ENCODE peak calls at places on chromosomes 13 and 19, in ten cellular contexts. One of them, this sample, is unnamed.

GRCh38 chr19:17863520-17864182 is 3.9 kb downstream of the RPL18A start:
- DNase-seq in glutamatergic neuron: no peak
- DNase-seq in H7: no peak
- DNase-seq in kidney: no peak
- DNase-seq in T-helper 2 cell treated with Interferon-gamma antibody and Interleukin-4, amounts not matched to agents 5 μg/mL and 100 μg/mL, for 36 hours: no peak
- DNase-seq in mucosa of gallbladder: no peak
- DNase-seq in stimulated activated CD8-positive, alpha-beta memory T cell treated with anti-CD3 and anti-CD28 coated beads, Interleukin-12 subunit alpha, Interleukin-12 subunit beta, amount 100 ng/mL, for 4 hours: no peak
- DNase-seq in Calu3: no peak
- DNase-seq in DMS153: no peak
- DNase-seq in CD8-positive, alpha-beta T cell: no peak
- DNase-seq in this sample: no peak

GRCh38 chr19:8615813-8616596 is 5.5 kb upstream of the ADAMTS10 start:
- DNase-seq in DMS153: no peak
- DNase-seq in T-helper 2 cell treated with Interferon-gamma antibody and Interleukin-4, amounts not matched to agents 5 μg/mL and 100 μg/mL, for 36 hours: peak; percentile 18
- DNase-seq in CD8-positive, alpha-beta T cell: peak; percentile 38
- DNase-seq in Calu3: peak; percentile 61
- DNase-seq in glutamatergic neuron: peak; percentile 84
- DNase-seq in stimulated activated CD8-positive, alpha-beta memory T cell treated with anti-CD3 and anti-CD28 coated beads, Interleukin-12 subunit alpha, Interleukin-12 subunit beta, amount 100 ng/mL, for 4 hours: no peak
- DNase-seq in mucosa of gallbladder: peak; percentile 42
- DNase-seq in kidney: no peak
- DNase-seq in H7: peak; percentile 79
- DNase-seq in this sample: peak; percentile 63

GRCh38 chr13:105937451-105937850 is 598.0 kb downstream of the EFNB2 start:
- DNase-seq in DMS153: no peak
- DNase-seq in kidney: no peak
- DNase-seq in CD8-positive, alpha-beta T cell: no peak
- DNase-seq in mucosa of gallbladder: no peak
- DNase-seq in T-helper 2 cell treated with Interferon-gamma antibody and Interleukin-4, amounts not matched to agents 5 μg/mL and 100 μg/mL, for 36 hours: no peak
- DNase-seq in glutamatergic neuron: peak; percentile 61
- DNase-seq in H7: no peak
- DNase-seq in Calu3: no peak
- DNase-seq in stimulated activated CD8-positive, alpha-beta memory T cell treated with anti-CD3 and anti-CD28 coated beads, Interleukin-12 subunit alpha, Interleukin-12 subunit beta, amount 100 ng/mL, for 4 hours: no peak
- DNase-seq in this sample: no peak

GRCh38 chr19:40006273-40006691 is 9.4 kb downstream of the ZNF546 start:
- DNase-seq in H7: no peak
- DNase-seq in DMS153: no peak
- DNase-seq in mucosa of gallbladder: no peak
- DNase-seq in Calu3: peak; percentile 31
- DNase-seq in CD8-positive, alpha-beta T cell: no peak
- DNase-seq in T-helper 2 cell treated with Interferon-gamma antibody and Interleukin-4, amounts not matched to agents 5 μg/mL and 100 μg/mL, for 36 hours: no peak
- DNase-seq in kidney: no peak
- DNase-seq in stimulated activated CD8-positive, alpha-beta memory T cell treated with anti-CD3 and anti-CD28 coated beads, Interleukin-12 subunit alpha, Interleukin-12 subunit beta, amount 100 ng/mL, for 4 hours: no peak
- DNase-seq in glutamatergic neuron: no peak
- DNase-seq in this sample: no peak

GRCh38 chr13:95023405-95023804 is 277.8 kb downstream of the ABCC4 start:
- DNase-seq in glutamatergic neuron: no peak
- DNase-seq in H7: no peak
- DNase-seq in Calu3: no peak
- DNase-seq in kidney: no peak
- DNase-seq in stimulated activated CD8-positive, alpha-beta memory T cell treated with anti-CD3 and anti-CD28 coated beads, Interleukin-12 subunit alpha, Interleukin-12 subunit beta, amount 100 ng/mL, for 4 hours: no peak
- DNase-seq in DMS153: peak; percentile 83
- DNase-seq in mucosa of gallbladder: no peak
- DNase-seq in CD8-positive, alpha-beta T cell: no peak
- DNase-seq in T-helper 2 cell treated with Interferon-gamma antibody and Interleukin-4, amounts not matched to agents 5 μg/mL and 100 μg/mL, for 36 hours: no peak
- DNase-seq in this sample: no peak

GRCh38 chr13:73717632-73718031 is 416.6 kb downstream of the KLF12 start:
- DNase-seq in H7: no peak
- DNase-seq in stimulated activated CD8-positive, alpha-beta memory T cell treated with anti-CD3 and anti-CD28 coated beads, Interleukin-12 subunit alpha, Interleukin-12 subunit beta, amount 100 ng/mL, for 4 hours: no peak
- DNase-seq in Calu3: no peak
- DNase-seq in CD8-positive, alpha-beta T cell: no peak
- DNase-seq in mucosa of gallbladder: no peak
- DNase-seq in glutamatergic neuron: no peak
- DNase-seq in T-helper 2 cell treated with Interferon-gamma antibody and Interleukin-4, amounts not matched to agents 5 μg/mL and 100 μg/mL, for 36 hours: peak; percentile 58
- DNase-seq in kidney: no peak
- DNase-seq in DMS153: no peak
- DNase-seq in this sample: peak; percentile 32

GRCh38 chr19:34265221-34265650 is 10.9 kb downstream of the GARRE1 start:
- DNase-seq in kidney: peak; percentile 82
- DNase-seq in T-helper 2 cell treated with Interferon-gamma antibody and Interleukin-4, amounts not matched to agents 5 μg/mL and 100 μg/mL, for 36 hours: no peak
- DNase-seq in glutamatergic neuron: no peak
- DNase-seq in DMS153: no peak
- DNase-seq in CD8-positive, alpha-beta T cell: no peak
- DNase-seq in H7: no peak
- DNase-seq in Calu3: no peak
- DNase-seq in stimulated activated CD8-positive, alpha-beta memory T cell treated with anti-CD3 and anti-CD28 coated beads, Interleukin-12 subunit alpha, Interleukin-12 subunit beta, amount 100 ng/mL, for 4 hours: no peak
- DNase-seq in mucosa of gallbladder: no peak
- DNase-seq in this sample: no peak

GRCh38 chr13:26412263-26412662 is 145.2 kb upstream of the WASF3 start:
- DNase-seq in mucosa of gallbladder: no peak
- DNase-seq in DMS153: no peak
- DNase-seq in T-helper 2 cell treated with Interferon-gamma antibody and Interleukin-4, amounts not matched to agents 5 μg/mL and 100 μg/mL, for 36 hours: no peak
- DNase-seq in kidney: no peak
- DNase-seq in glutamatergic neuron: no peak
- DNase-seq in H7: no peak
- DNase-seq in stimulated activated CD8-positive, alpha-beta memory T cell treated with anti-CD3 and anti-CD28 coated beads, Interleukin-12 subunit alpha, Interleukin-12 subunit beta, amount 100 ng/mL, for 4 hours: no peak
- DNase-seq in CD8-positive, alpha-beta T cell: no peak
- DNase-seq in Calu3: no peak
- DNase-seq in this sample: no peak

GRCh38 chr19:5131866-5132561 is 163.1 kb downstream of the KDM4B start:
- DNase-seq in CD8-positive, alpha-beta T cell: no peak
- DNase-seq in stimulated activated CD8-positive, alpha-beta memory T cell treated with anti-CD3 and anti-CD28 coated beads, Interleukin-12 subunit alpha, Interleukin-12 subunit beta, amount 100 ng/mL, for 4 hours: no peak
- DNase-seq in mucosa of gallbladder: peak; percentile 27
- DNase-seq in T-helper 2 cell treated with Interferon-gamma antibody and Interleukin-4, amounts not matched to agents 5 μg/mL and 100 μg/mL, for 36 hours: no peak
- DNase-seq in glutamatergic neuron: peak; percentile 59
- DNase-seq in DMS153: peak; percentile 27
- DNase-seq in kidney: no peak
- DNase-seq in Calu3: peak; percentile 17
- DNase-seq in H7: peak; percentile 81
- DNase-seq in this sample: peak; percentile 37

GRCh38 chr13:100069278-100069677 is 19.6 kb upstream of the PCCA start:
- DNase-seq in DMS153: no peak
- DNase-seq in CD8-positive, alpha-beta T cell: no peak
- DNase-seq in Calu3: no peak
- DNase-seq in mucosa of gallbladder: peak; percentile 27
- DNase-seq in kidney: no peak
- DNase-seq in stimulated activated CD8-positive, alpha-beta memory T cell treated with anti-CD3 and anti-CD28 coated beads, Interleukin-12 subunit alpha, Interleukin-12 subunit beta, amount 100 ng/mL, for 4 hours: no peak
- DNase-seq in H7: no peak
- DNase-seq in T-helper 2 cell treated with Interferon-gamma antibody and Interleukin-4, amounts not matched to agents 5 μg/mL and 100 μg/mL, for 36 hours: no peak
- DNase-seq in glutamatergic neuron: no peak
- DNase-seq in this sample: no peak

GRCh38 chr13:98345103-98345899 is 168.2 kb upstream of the RNF113B start:
- DNase-seq in stimulated activated CD8-positive, alpha-beta memory T cell treated with anti-CD3 and anti-CD28 coated beads, Interleukin-12 subunit alpha, Interleukin-12 subunit beta, amount 100 ng/mL, for 4 hours: no peak
- DNase-seq in CD8-positive, alpha-beta T cell: no peak
- DNase-seq in H7: no peak
- DNase-seq in T-helper 2 cell treated with Interferon-gamma antibody and Interleukin-4, amounts not matched to agents 5 μg/mL and 100 μg/mL, for 36 hours: no peak
- DNase-seq in Calu3: no peak
- DNase-seq in kidney: no peak
- DNase-seq in mucosa of gallbladder: no peak
- DNase-seq in glutamatergic neuron: no peak
- DNase-seq in DMS153: no peak
- DNase-seq in this sample: no peak

GRCh38 chr13:52160053-52160452 is 656 bp upstream of the NEK3 start:
- DNase-seq in glutamatergic neuron: no peak
- DNase-seq in Calu3: no peak
- DNase-seq in stimulated activated CD8-positive, alpha-beta memory T cell treated with anti-CD3 and anti-CD28 coated beads, Interleukin-12 subunit alpha, Interleukin-12 subunit beta, amount 100 ng/mL, for 4 hours: no peak
- DNase-seq in H7: no peak
- DNase-seq in CD8-positive, alpha-beta T cell: no peak
- DNase-seq in DMS153: no peak
- DNase-seq in T-helper 2 cell treated with Interferon-gamma antibody and Interleukin-4, amounts not matched to agents 5 μg/mL and 100 μg/mL, for 36 hours: no peak
- DNase-seq in mucosa of gallbladder: no peak
- DNase-seq in kidney: peak; percentile 46
- DNase-seq in this sample: no peak

GRCh38 chr13:79918620-79919019 is 422.3 kb downstream of the SPRY2 start:
- DNase-seq in DMS153: no peak
- DNase-seq in glutamatergic neuron: no peak
- DNase-seq in mucosa of gallbladder: no peak
- DNase-seq in stimulated activated CD8-positive, alpha-beta memory T cell treated with anti-CD3 and anti-CD28 coated beads, Interleukin-12 subunit alpha, Interleukin-12 subunit beta, amount 100 ng/mL, for 4 hours: no peak
- DNase-seq in CD8-positive, alpha-beta T cell: no peak
- DNase-seq in H7: no peak
- DNase-seq in T-helper 2 cell treated with Interferon-gamma antibody and Interleukin-4, amounts not matched to agents 5 μg/mL and 100 μg/mL, for 36 hours: no peak
- DNase-seq in kidney: no peak
- DNase-seq in Calu3: no peak
- DNase-seq in this sample: no peak

GRCh38 chr13:63085851-63086250 is 1670.2 kb upstream of the PCDH20 start:
- DNase-seq in kidney: no peak
- DNase-seq in glutamatergic neuron: no peak
- DNase-seq in CD8-positive, alpha-beta T cell: no peak
- DNase-seq in H7: no peak
- DNase-seq in stimulated activated CD8-positive, alpha-beta memory T cell treated with anti-CD3 and anti-CD28 coated beads, Interleukin-12 subunit alpha, Interleukin-12 subunit beta, amount 100 ng/mL, for 4 hours: no peak
- DNase-seq in T-helper 2 cell treated with Interferon-gamma antibody and Interleukin-4, amounts not matched to agents 5 μg/mL and 100 μg/mL, for 36 hours: no peak
- DNase-seq in Calu3: no peak
- DNase-seq in mucosa of gallbladder: no peak
- DNase-seq in DMS153: no peak
- DNase-seq in this sample: no peak

GRCh38 chr19:6213696-6214585 is 65.8 kb downstream of the MLLT1 start:
- DNase-seq in DMS153: no peak
- DNase-seq in glutamatergic neuron: no peak
- DNase-seq in mucosa of gallbladder: no peak
- DNase-seq in Calu3: no peak
- DNase-seq in CD8-positive, alpha-beta T cell: no peak
- DNase-seq in T-helper 2 cell treated with Interferon-gamma antibody and Interleukin-4, amounts not matched to agents 5 μg/mL and 100 μg/mL, for 36 hours: no peak
- DNase-seq in kidney: peak; percentile 53
- DNase-seq in H7: peak; percentile 73
- DNase-seq in stimulated activated CD8-positive, alpha-beta memory T cell treated with anti-CD3 and anti-CD28 coated beads, Interleukin-12 subunit alpha, Interleukin-12 subunit beta, amount 100 ng/mL, for 4 hours: no peak
- DNase-seq in this sample: no peak

GRCh38 chr13:111790621-111791020 is 276.3 kb upstream of the SOX1 start:
- DNase-seq in T-helper 2 cell treated with Interferon-gamma antibody and Interleukin-4, amounts not matched to agents 5 μg/mL and 100 μg/mL, for 36 hours: no peak
- DNase-seq in CD8-positive, alpha-beta T cell: no peak
- DNase-seq in mucosa of gallbladder: no peak
- DNase-seq in DMS153: no peak
- DNase-seq in kidney: no peak
- DNase-seq in H7: no peak
- DNase-seq in stimulated activated CD8-positive, alpha-beta memory T cell treated with anti-CD3 and anti-CD28 coated beads, Interleukin-12 subunit alpha, Interleukin-12 subunit beta, amount 100 ng/mL, for 4 hours: no peak
- DNase-seq in Calu3: no peak
- DNase-seq in glutamatergic neuron: no peak
- DNase-seq in this sample: no peak

GRCh38 chr13:59461411-59461810 is 702.3 kb downstream of the DIAPH3 start:
- DNase-seq in glutamatergic neuron: no peak
- DNase-seq in H7: no peak
- DNase-seq in Calu3: no peak
- DNase-seq in mucosa of gallbladder: no peak
- DNase-seq in DMS153: no peak
- DNase-seq in CD8-positive, alpha-beta T cell: no peak
- DNase-seq in T-helper 2 cell treated with Interferon-gamma antibody and Interleukin-4, amounts not matched to agents 5 μg/mL and 100 μg/mL, for 36 hours: no peak
- DNase-seq in kidney: no peak
- DNase-seq in stimulated activated CD8-positive, alpha-beta memory T cell treated with anti-CD3 and anti-CD28 coated beads, Interleukin-12 subunit alpha, Interleukin-12 subunit beta, amount 100 ng/mL, for 4 hours: no peak
- DNase-seq in this sample: no peak

GRCh38 chr19:45523642-45524256 is 16.5 kb downstream of the VASP start:
- DNase-seq in mucosa of gallbladder: peak; percentile 83
- DNase-seq in H7: peak; percentile 93
- DNase-seq in glutamatergic neuron: peak; percentile 80
- DNase-seq in Calu3: peak; percentile 90
- DNase-seq in CD8-positive, alpha-beta T cell: peak; percentile 48
- DNase-seq in stimulated activated CD8-positive, alpha-beta memory T cell treated with anti-CD3 and anti-CD28 coated beads, Interleukin-12 subunit alpha, Interleukin-12 subunit beta, amount 100 ng/mL, for 4 hours: no peak
- DNase-seq in DMS153: peak; percentile 88
- DNase-seq in kidney: peak; percentile 87
- DNase-seq in T-helper 2 cell treated with Interferon-gamma antibody and Interleukin-4, amounts not matched to agents 5 μg/mL and 100 μg/mL, for 36 hours: peak; percentile 72
- DNase-seq in this sample: peak; percentile 80

This sample was measured in DND-41.